ENCODE peak calls at places on chromosome 10, in four cellular contexts. W is AG04450, S is choroid plexus epithelial cell, T is mammary epithelial cell. H is an unnamed sample.

GRCh38 chr10:102815790-102816549 is 21.2 kb downstream of the CYP17A1 start:
- DNase-seq in S (peak), W (peak), T (no peak), H (peak)

GRCh38 chr10:110411047-110411410 is 86.7 kb upstream of the DUSP5 start:
- DNase-seq in S (peak), W (no peak), T (no peak), H (peak)

GRCh38 chr10:1939016-1939415 is 201.7 kb upstream of the ADARB2 start:
- DNase-seq in T (no peak), W (no peak), S (no peak), H (no peak)

GRCh38 chr10:112689327-112689726 is 242.3 kb downstream of the VTI1A start:
- DNase-seq in W (no peak), T (peak), S (peak), H (peak)

GRCh38 chr10:48493083-48493871 is 111.6 kb downstream of the ARHGAP22 start:
- DNase-seq in S (no peak), T (peak), W (no peak), H (no peak)

GRCh38 chr10:117271427-117271826 is 30.5 kb downstream of the SLC18A2 start:
- DNase-seq in W (no peak), T (peak), S (peak), H (peak)

GRCh38 chr10:132595850-132596249 is 58.3 kb downstream of the INPP5A start:
- DNase-seq in S (peak), W (no peak), T (no peak), H (no peak)

GRCh38 chr10:26448706-26449435 is 10.7 kb downstream of the APBB1IP start:
- DNase-seq in T (no peak), W (no peak), S (no peak), H (no peak)

GRCh38 chr10:24912214-24912613 is 40.2 kb downstream of the PRTFDC1 start:
- DNase-seq in S (peak), W (no peak), T (peak), H (peak)

GRCh38 chr10:57948796-57949195 is 318.9 kb downstream of the IPMK start:
- DNase-seq in W (no peak), T (no peak), S (peak), H (no peak)

GRCh38 chr10:72567421-72567820 is 58.5 kb downstream of the MICU1 start:
- DNase-seq in T (peak), W (no peak), S (peak), H (peak)

GRCh38 chr10:29266641-29267040 is 22.2 kb upstream of the LYZL1 start:
- DNase-seq in T (no peak), W (no peak), S (peak), H (peak)

DNA sequence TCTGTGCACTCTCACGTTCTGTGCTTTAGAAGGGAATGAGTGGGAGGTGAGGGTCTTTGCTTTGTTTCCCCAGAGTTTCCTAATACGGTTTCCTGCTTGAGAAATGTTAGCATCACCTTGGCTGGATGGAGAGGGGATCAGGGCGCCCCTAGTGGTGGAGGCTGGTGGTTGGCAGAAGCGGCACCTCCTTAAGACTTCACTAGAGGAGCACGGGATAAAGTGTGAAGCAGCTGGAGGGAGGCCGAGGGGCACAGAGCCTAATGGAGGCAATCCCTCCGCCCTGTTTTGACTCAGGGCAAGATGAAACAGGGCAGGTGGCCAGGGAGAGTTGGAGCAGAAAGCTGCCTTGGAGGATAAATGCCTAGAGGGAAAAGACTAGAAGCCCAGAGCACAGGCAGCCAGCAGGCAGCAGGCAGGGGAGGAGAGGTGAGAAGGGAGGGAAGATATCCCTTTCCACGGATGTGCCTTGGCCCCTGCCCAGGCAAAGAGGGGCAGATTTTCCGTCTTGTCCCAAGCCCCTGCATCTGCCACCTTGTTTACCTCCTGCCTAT is 56.0 kb upstream of the BTRC start:
- DNase-seq in T (peak), S (peak), W (no peak), H (peak)
- TF ChIP-seq CTCF in T (peak), S (peak), W (peak), H (peak)

GRCh38 chr10:35347088-35347487 is 10.8 kb downstream of the CCNY start:
- DNase-seq in W (no peak), S (no peak), T (no peak), H (no peak)

GRCh38 chr10:35347899-35348608 is 11.7 kb downstream of the CCNY start:
- DNase-seq in W (no peak), T (no peak), S (no peak), H (no peak)

GRCh38 chr10:35349389-35349915 is 13.1 kb downstream of the CCNY start:
- DNase-seq in S (no peak), W (no peak), T (no peak), H (no peak)

GRCh38 chr10:35351021-35351420 is 14.7 kb downstream of the CCNY start:
- DNase-seq in W (no peak), T (no peak), S (no peak), H (peak)

DNA sequence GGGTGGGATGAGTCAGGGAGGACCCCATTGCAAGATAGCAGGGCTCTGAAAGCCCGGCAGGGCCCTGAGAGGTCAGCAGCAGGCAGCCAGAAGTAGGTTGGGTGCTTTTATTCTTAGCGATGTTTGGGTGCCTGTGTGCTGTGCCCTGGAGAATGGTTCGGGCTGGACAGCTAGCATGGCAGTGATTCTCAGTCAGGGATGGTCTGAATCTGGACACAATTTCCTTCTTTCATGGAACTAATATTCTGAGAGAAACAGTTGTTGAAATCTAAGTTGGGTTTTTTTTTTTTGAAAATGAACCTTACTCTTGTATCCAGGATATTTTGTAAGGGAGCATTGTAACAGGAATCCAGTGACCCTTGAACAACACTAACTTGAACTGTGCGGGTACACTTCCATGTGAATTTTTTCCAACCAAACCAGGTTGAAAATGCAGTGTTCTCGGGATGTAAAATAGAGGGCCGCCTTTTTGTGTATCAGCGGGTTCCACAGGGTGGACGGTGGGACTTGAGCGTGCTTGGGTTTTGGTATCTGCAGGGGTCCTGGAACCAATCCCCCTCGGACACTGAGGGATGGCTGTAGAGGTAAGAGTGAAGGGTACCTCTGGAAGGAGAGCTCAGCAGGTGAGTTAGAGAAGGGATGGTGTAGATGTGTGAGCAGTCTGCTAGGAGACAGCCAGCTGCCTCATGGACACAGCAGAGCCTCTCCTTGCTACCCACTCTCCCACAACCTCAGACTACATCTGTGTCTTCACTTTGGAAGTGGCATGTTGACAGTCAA is 12.5 kb downstream of the CCNY start:
- DNase-seq in T (no peak), W (no peak), S (no peak), H (no peak)
- TF ChIP-seq CTCF in T (no peak), W (no peak), S (no peak), H (no peak)

DNA sequence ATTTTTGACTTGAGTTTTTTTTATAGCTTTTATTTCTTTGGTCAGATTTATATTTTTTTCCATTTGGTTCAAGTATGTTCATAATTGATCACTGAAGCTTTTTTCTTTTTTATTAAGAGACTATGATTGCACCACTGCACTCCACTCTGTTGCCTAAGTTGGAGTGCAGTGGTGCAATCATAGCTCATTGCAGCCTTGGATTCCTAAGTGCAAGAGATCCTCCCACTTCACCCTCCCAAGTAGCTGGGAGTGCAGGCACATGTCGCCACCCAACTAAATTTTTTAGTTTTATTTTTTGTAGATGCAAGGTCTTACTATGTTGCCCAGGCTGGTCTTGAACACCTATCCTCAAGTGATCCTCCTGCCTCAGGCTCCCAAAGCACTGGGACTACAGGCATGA is 97.7 kb upstream of the KIF5B start:
- DNase-seq in W (no peak), S (peak), T (no peak), H (peak)
- TF ChIP-seq CTCF in W (no peak), S (no peak), T (no peak), H (no peak)

GRCh38 chr10:5644930-5645329 is 21.5 kb downstream of the ASB13 start:
- DNase-seq in S (no peak), T (no peak), W (no peak), H (no peak)

GRCh38 chr10:5647507-5648240 is 18.7 kb downstream of the ASB13 start:
- DNase-seq in T (no peak), W (no peak), S (no peak), H (no peak)

GRCh38 chr10:5648494-5649457 is 17.6 kb downstream of the ASB13 start:
- DNase-seq in W (no peak), T (no peak), S (no peak), H (no peak)

GRCh38 chr10:5645375-5645774 is 21.0 kb downstream of the ASB13 start:
- DNase-seq in W (no peak), S (no peak), T (no peak), H (no peak)

DNA sequence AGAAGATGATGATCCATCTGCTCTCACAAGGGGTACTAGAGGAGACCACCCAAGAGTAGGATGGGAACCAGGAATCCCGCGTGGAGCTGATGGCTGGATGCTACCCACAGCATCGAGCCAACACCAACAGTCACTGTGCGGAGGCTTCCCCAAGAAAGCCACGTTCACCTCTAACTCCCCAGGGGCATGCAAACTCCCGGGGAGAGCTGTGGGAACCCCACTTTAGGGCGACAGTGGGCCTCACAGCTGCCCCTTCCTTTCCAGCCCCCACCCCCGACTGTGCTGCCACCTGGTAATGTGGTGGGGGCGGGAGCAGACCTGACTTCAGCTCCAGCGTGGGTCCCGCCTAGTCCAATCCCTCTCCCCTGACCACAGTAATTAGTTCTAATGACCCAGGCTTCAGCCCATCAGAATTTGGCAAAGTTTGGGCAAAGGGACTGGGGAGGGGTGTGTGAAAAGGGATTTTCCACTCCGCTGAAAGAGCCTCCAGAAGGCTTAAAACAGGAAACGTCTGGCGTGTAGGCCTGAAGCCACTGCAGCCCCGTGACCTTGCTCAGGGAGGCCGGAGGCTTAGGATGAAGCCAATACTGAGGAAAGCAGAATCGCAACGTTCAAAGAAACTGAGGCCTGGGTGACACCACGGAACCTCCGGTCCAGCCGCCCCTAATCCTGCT is 20.3 kb downstream of the ASB13 start:
- DNase-seq in W (no peak), T (no peak), S (no peak), H (no peak)
- TF ChIP-seq CTCF in W (no peak), T (no peak), S (no peak), H (no peak)

DNA sequence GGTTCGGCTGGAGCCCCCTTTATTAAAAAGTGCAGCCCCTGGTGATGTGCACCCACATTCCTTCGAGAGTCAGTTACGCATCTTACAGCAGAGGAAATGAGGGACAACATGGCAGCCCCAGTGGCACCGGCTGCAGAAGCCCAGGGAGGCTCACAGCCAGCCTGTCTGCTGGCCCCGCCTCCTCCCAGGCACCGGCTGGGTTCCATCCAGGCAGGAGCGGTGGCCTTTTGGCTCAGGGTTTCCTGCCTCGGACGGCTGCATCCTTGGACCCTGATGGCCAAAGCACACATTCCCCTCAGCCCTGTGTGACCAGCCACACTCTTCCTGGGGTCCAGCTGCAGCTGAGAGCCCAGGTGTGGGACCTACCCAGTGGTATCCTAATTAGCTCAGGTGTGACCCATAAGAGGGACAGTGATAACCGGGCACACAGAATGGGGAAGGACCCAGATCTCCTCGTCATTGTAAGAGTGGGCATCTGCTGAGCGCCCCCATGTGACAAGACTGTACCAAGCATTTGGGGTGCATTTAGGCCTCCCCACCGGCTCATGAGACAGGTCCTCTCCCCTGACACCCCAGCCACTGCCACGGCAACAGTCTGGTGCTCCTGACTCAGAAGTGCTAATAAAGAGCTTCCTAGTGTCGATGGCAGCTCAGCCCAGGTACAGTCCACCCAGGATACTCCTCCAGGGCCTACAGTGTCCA is 63.3 kb upstream of the CHST15 start:
- DNase-seq in W (no peak), T (no peak), S (no peak), H (no peak)
- TF ChIP-seq CTCF in W (no peak), T (no peak), S (no peak), H (no peak)

DNA sequence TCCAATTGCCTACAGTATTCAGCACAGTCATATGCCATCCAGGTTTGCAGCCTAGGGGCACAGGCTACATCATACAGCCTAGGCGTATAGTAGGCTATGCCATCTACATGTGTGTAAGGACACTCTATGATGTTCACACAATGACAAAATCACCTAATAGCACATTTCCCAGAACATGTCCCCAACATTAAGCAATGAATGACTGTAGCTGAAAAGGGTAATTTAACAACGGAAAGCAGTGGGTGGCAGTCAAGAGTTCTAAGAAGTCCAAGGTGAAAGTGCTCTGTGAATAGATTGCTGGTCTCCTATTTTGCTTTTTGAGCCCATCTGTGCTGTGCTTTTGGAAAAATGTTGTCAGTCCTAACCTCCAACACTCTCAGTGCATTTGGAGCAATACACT is 162.6 kb downstream of the KLF6 start:
- DNase-seq in T (no peak), S (no peak), W (no peak), H (no peak)
- TF ChIP-seq CTCF in T (no peak), S (no peak), W (no peak), H (no peak)

GRCh38 chr10:100515612-100516011 is 4.0 kb downstream of the SEC31B start:
- DNase-seq in T (no peak), W (no peak), S (no peak), H (no peak)

GRCh38 chr10:100520811-100521210 is 1.1 kb upstream of the SEC31B start:
- DNase-seq in W (no peak), T (peak), S (no peak), H (no peak)

GRCh38 chr10:100518761-100519241 is 860 bp downstream of the SEC31B start:
- DNase-seq in T (peak), W (no peak), S (peak), H (peak)

GRCh38 chr10:100519321-100520051 is at the start of gene SEC31B:
- DNase-seq in T (no peak), S (no peak), W (no peak), H (no peak)

DNA sequence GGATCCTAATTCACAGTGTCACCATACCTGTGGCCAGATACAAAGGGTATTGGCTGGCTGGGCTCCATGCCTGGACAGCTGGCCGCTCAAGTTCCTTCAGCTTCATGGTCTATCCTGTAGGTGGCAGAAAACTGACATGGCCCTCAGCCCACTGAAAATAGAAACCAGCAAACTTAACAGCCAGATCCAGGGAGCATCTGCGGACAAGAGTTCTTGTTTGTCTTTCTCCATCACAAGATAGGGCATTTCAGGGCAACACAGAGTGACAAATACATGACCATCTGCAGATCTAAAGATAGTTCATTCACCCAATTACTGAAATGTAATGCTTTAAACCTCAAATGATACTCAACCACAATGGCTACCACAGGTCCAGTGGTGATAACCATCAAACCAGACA is 2.8 kb downstream of the SEC31B start:
- DNase-seq in W (no peak), T (no peak), S (peak), H (no peak)
- TF ChIP-seq CTCF in W (peak), T (no peak), S (peak), H (peak)

DNA sequence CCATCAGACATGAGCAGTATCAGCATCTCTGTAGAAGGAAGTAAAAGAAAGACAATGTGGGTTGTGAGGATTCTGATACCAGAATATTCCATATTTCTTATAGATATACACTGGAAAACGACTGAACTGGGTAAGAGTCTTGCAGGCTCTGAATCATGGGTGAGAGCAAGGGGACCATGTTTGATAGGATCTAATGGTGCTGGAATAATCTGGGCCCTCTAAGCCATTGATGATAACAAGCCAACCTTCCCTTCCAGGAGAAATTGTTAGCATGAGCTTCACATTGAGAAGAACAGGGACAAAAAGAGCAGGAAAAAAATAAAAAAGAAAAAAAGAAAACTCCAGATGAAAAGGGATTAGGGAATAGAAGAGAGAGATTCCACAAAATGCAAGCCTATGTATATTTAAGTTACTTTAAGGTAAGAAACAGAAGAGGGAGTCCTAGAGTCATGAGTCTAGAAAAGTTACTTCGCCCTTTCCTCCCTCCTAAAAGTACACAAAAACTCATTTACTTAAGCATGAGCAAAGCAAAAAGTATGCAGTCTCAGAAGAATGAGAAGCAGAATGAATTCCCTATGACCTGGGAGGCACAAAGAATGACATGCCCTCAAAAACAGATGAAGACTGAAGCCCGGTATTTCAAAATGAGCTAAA is 181.9 kb downstream of the TMEM26 start:
- DNase-seq in S (peak), T (peak), W (peak), H (peak)
- TF ChIP-seq CTCF in S (peak), T (no peak), W (peak), H (peak)

DNA sequence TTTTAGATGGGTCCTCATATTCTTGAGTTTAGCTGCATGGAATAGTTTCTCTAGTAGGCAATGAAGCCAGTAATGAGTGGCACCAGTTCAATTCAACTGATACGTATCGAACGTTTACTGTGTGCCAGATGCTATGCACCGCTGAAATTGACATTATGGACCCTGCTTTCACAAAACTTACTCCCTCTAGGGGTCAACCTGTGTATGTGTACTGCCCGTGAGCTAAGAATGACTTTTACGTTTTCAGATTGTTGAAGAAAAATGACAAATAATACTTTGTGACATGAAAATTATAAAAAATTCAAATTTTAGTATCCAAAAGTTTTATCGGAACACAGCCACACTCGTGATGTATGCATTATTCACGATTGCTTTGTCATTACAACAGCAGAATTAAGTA is 95.5 kb downstream of the ZMYND11 start:
- DNase-seq in W (no peak), S (peak), T (no peak), H (peak)
- TF ChIP-seq CTCF in W (peak), S (peak), T (peak), H (peak)

H was measured in fibroblast of mammary gland.